ENCODE peak calls at places on chromosomes 16 and 17, in ten cellular contexts. K, S, E, V, U, Q, B, R, J and N are unnamed samples.

GRCh38 chr17:5788266-5788900 is 204.1 kb upstream of the NLRP1 start:
- DNase-seq in B (no peak), J (no peak), S (no peak), V (no peak), E (no peak), Q (no peak), R (no peak), U (no peak), K (no peak), N (no peak)

GRCh38 chr17:77356109-77356689 is 215.4 kb downstream of the SEC14L1 start:
- DNase-seq in V (no peak), S (peak; percentile 24), E (peak; percentile 39), K (no peak), B (no peak), Q (no peak), U (peak; percentile 62), J (no peak), R (no peak), N (no peak)

GRCh38 chr16:82658796-82659195 is 32.0 kb downstream of the CDH13 start:
- DNase-seq in V (no peak), S (no peak), R (no peak), B (no peak), K (no peak), U (no peak), Q (no peak), E (no peak), J (no peak), N (no peak)

GRCh38 chr16:31356566-31357323 is 1.8 kb downstream of the ITGAX start:
- DNase-seq in U (peak; percentile 81), K (no peak), E (no peak), V (no peak), S (no peak), R (peak; percentile 55), Q (no peak), J (no peak), B (no peak), N (no peak)

GRCh38 chr17:80348551-80349436 is 66.2 kb upstream of the ENDOV start:
- DNase-seq in S (no peak), Q (no peak), E (no peak), K (no peak), U (no peak), R (no peak), V (no peak), B (no peak), J (no peak), N (no peak)

GRCh38 chr17:78144736-78145641 is 1.2 kb upstream of the C17orf99 start:
- DNase-seq in S (no peak), V (peak; percentile 72), B (no peak), K (no peak), J (no peak), U (peak; percentile 43), R (no peak), Q (no peak), E (no peak), N (no peak)

GRCh38 chr17:66255527-66255971 is 26.3 kb upstream of the APOH start:
- DNase-seq in U (no peak), J (no peak), V (no peak), E (no peak), S (no peak), B (no peak), Q (no peak), R (no peak), K (no peak), N (no peak)

GRCh38 chr16:76653390-76654026 is 376.3 kb downstream of the CNTNAP4 start:
- DNase-seq in R (peak; percentile 41), J (no peak), K (no peak), U (no peak), B (no peak), Q (peak; percentile 83), E (peak; percentile 24), S (no peak), V (no peak), N (peak; percentile 75)

GRCh38 chr17:6231886-6232767 is 161.9 kb downstream of the WSCD1 start:
- DNase-seq in Q (no peak), J (no peak), R (peak; percentile 57), V (no peak), K (no peak), U (peak; percentile 36), B (no peak), E (no peak), S (no peak), N (no peak)

GRCh38 chr16:48109496-48109895 is 46.3 kb downstream of the ABCC12 start:
- DNase-seq in B (no peak), E (no peak), K (no peak), V (no peak), S (no peak), U (no peak), R (no peak), Q (no peak), J (no peak), N (no peak)

GRCh38 chr16:82758406-82758805 is 131.6 kb downstream of the CDH13 start:
- DNase-seq in J (no peak), S (no peak), B (no peak), K (no peak), Q (no peak), V (no peak), U (no peak), R (no peak), E (no peak), N (no peak)

GRCh38 chr17:67359960-67360817 is 6.2 kb downstream of the PSMD12 start:
- DNase-seq in B (no peak), R (no peak), V (no peak), K (no peak), Q (no peak), E (no peak), S (no peak), U (peak; percentile 64), J (peak; percentile 26), N (no peak)

GRCh38 chr17:62805234-62805633 is 2.9 kb downstream of the MARCHF10 start:
- DNase-seq in B (no peak), K (no peak), U (no peak), S (no peak), E (no peak), J (no peak), V (no peak), R (no peak), Q (no peak), N (no peak)

GRCh38 chr16:73152731-73153130 is 104.8 kb upstream of the ZFHX3 start:
- DNase-seq in R (peak; percentile 69), K (no peak), J (no peak), S (no peak), U (peak; percentile 67), Q (no peak), B (no peak), V (no peak), E (no peak), N (no peak)

GRCh38 chr16:59993101-59993500 is 1259.0 kb upstream of the GOT2 start:
- DNase-seq in S (no peak), V (no peak), U (no peak), K (no peak), Q (peak; percentile 10), R (no peak), E (no peak), J (no peak), B (no peak), N (no peak)

GRCh38 chr16:21283521-21284289 is 5.6 kb upstream of the CRYM start:
- DNase-seq in S (no peak), U (peak; percentile 90), R (peak; percentile 86), Q (peak; percentile 12), E (no peak), B (no peak), V (peak; percentile 72), K (peak; percentile 2), J (no peak), N (peak; percentile 34)

GRCh38 chr16:30049871-30050270 is 15.7 kb upstream of the ALDOA start:
- DNase-seq in K (no peak), V (no peak), E (no peak), J (no peak), U (no peak), Q (no peak), S (no peak), R (no peak), B (no peak), N (no peak)

GRCh38 chr16:74455619-74456289 is 34.5 kb upstream of the CLEC18B start:
- DNase-seq in V (no peak), R (no peak), J (no peak), Q (no peak), E (no peak), U (no peak), B (no peak), S (no peak), K (no peak), N (no peak)

GRCh38 chr17:82384730-82385429 is 13.3 kb downstream of the UTS2R start:
- DNase-seq in B (no peak), S (no peak), V (peak; percentile 84), R (peak; percentile 64), J (no peak), K (no peak), U (peak; percentile 89), E (peak; percentile 86), Q (peak; percentile 43), N (no peak)

GRCh38 chr17:49915670-49916069 is 53.3 kb upstream of the DLX4 start:
- DNase-seq in S (no peak), B (no peak), U (peak; percentile 82), K (no peak), E (no peak), V (no peak), R (peak; percentile 62), Q (no peak), J (no peak), N (no peak)

GRCh38 chr16:12017583-12017982 is 41.0 kb downstream of the SNX29 start:
- DNase-seq in B (no peak), V (no peak), K (no peak), U (no peak), S (no peak), Q (no peak), J (no peak), R (no peak), E (no peak), N (no peak)

GRCh38 chr17:32723310-32723955 is 153.5 kb downstream of the MYO1D start:
- DNase-seq in V (no peak), Q (no peak), J (no peak), K (peak; percentile 3), U (no peak), S (no peak), B (no peak), R (no peak), E (no peak), N (no peak)

GRCh38 chr17:279776-280175 is 72.8 kb downstream of the RPH3AL start:
- DNase-seq in J (no peak), E (no peak), V (no peak), Q (no peak), U (no peak), K (no peak), R (no peak), S (no peak), B (no peak), N (no peak)

GRCh38 chr16:74743668-74744299 is 30.8 kb downstream of the FA2H start:
- DNase-seq in S (no peak), E (no peak), Q (no peak), V (no peak), J (no peak), B (no peak), R (no peak), K (no peak), U (peak; percentile 58), N (peak; percentile 94)

GRCh38 chr17:77491921-77492445 is 351.2 kb downstream of the SEC14L1 start:
- DNase-seq in R (no peak), V (no peak), B (no peak), S (no peak), E (no peak), U (peak; percentile 35), K (no peak), Q (no peak), J (no peak), N (no peak)